ENCODE peak calls at places on chromosome 3, in ten cellular contexts. A is tibial artery; M is cardiac fibroblast; Y is adrenal gland; D is glutamatergic neuron; N is AG09319; C is neural progenitor cell; H is activated CD8-positive, alpha-beta T cell treated with anti-CD3 and anti-CD28 coated beads for 36 hours; P is mesothelial cell of epicardium; L is GM23338. B is an unnamed sample.

GRCh38 chr3:101036213-101036618 is 43.0 kb upstream of the ABI3BP start:
- DNase-seq in Y (peak), C (peak), D (no peak), H (no peak), A (no peak), M (peak), N (peak), P (no peak), L (peak), B (no peak)

GRCh38 chr3:129039271-129040038 is 21.1 kb upstream of the GP9 start:
- DNase-seq in M (no peak), C (no peak), N (no peak), H (no peak), Y (no peak), P (no peak), A (no peak), L (no peak), D (no peak), B (no peak)

GRCh38 chr3:137765310-137766033 is 1.4 kb downstream of the SOX14 start:
- DNase-seq in P (no peak), N (no peak), Y (no peak), H (no peak), D (peak), A (no peak), L (peak), C (peak), M (no peak), B (no peak)

GRCh38 chr3:148735597-148735996 is 37.9 kb downstream of the AGTR1 start:
- DNase-seq in C (no peak), N (no peak), H (no peak), A (no peak), M (peak), P (no peak), D (no peak), Y (no peak), L (no peak), B (no peak)

GRCh38 chr3:10707089-10707983 is 108.7 kb upstream of the SLC6A11 start:
- DNase-seq in N (no peak), D (peak), A (no peak), P (no peak), Y (no peak), C (peak), L (peak), H (no peak), M (no peak), B (no peak)

GRCh38 chr3:16106050-16106449 is 68.4 kb upstream of the GALNT15 start:
- DNase-seq in P (no peak), M (no peak), N (no peak), Y (no peak), L (no peak), H (no peak), C (no peak), D (no peak), A (no peak), B (no peak)

GRCh38 chr3:156781310-156782230 is 44.6 kb upstream of the LEKR1 start:
- DNase-seq in H (no peak), C (no peak), P (no peak), N (no peak), L (no peak), M (peak), D (no peak), Y (no peak), A (no peak), B (no peak)

GRCh38 chr3:148903022-148903442 is 37.9 kb downstream of the CPA3 start:
- DNase-seq in C (no peak), M (peak), N (no peak), A (no peak), Y (no peak), L (no peak), P (no peak), D (no peak), H (no peak), B (no peak)

GRCh38 chr3:15253023-15253697 is 47.1 kb downstream of the CAPN7 start:
- DNase-seq in P (no peak), H (no peak), D (no peak), N (no peak), A (no peak), C (no peak), Y (no peak), L (no peak), M (no peak), B (no peak)

GRCh38 chr3:110881069-110881468 is 190.5 kb upstream of the NECTIN3 start:
- DNase-seq in N (no peak), C (peak), Y (peak), M (peak), D (no peak), H (peak), L (peak), P (no peak), A (no peak), B (no peak)

GRCh38 chr3:36132214-36132613 is 248.1 kb upstream of the STAC start:
- DNase-seq in N (no peak), L (peak), D (no peak), Y (no peak), C (no peak), H (no peak), A (no peak), M (peak), P (no peak), B (no peak)
- TF ChIP-seq CTCF in N (no peak), L (peak), D (peak), Y (no peak), C (peak), H (no peak), A (no peak), M (peak), P (peak), B (no peak)

GRCh38 chr3:116140100-116140689 is 305.1 kb downstream of the LSAMP start:
- DNase-seq in D (no peak), M (peak), P (no peak), A (no peak), C (peak), Y (no peak), L (peak), H (no peak), N (peak), B (no peak)
- TF ChIP-seq CTCF in D (peak), M (peak), P (peak), A (peak), C (peak), Y (peak), L (peak), H (peak), N (peak), B (peak)

GRCh38 chr3:66934041-66934440 is 64.1 kb upstream of the KBTBD8 start:
- DNase-seq in H (no peak), C (no peak), M (no peak), L (no peak), A (no peak), Y (no peak), N (no peak), P (no peak), D (no peak), B (no peak)
- TF ChIP-seq CTCF in H (no peak), C (no peak), M (no peak), L (no peak), A (no peak), Y (no peak), N (no peak), P (no peak), D (no peak), B (no peak)

DNA sequence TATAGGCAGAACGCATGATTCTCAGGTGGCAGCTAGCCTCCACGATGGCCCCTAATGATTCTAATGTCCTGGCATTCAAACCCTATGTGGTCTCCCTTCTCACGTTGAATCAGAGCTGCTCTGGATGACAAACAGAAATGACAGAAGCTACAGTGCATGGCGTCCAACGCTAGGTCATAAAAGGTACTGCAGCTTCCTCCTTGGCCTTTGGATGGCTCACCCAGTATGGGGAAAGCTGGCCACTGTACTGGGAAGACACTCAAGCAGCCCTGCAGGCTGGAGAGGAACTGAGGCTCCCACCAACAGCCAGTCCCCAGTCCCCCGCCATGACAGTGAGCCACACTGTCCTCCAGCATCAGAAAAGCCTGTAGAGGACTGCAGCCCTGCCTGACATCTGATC is 286.3 kb downstream of the FAM43A start:
- DNase-seq in A (no peak), D (no peak), Y (no peak), P (no peak), L (peak), M (no peak), N (no peak), C (no peak), H (no peak), B (no peak)
- TF ChIP-seq CTCF in A (no peak), D (no peak), Y (no peak), P (no peak), L (no peak), M (no peak), N (no peak), C (no peak), H (no peak), B (no peak)

DNA sequence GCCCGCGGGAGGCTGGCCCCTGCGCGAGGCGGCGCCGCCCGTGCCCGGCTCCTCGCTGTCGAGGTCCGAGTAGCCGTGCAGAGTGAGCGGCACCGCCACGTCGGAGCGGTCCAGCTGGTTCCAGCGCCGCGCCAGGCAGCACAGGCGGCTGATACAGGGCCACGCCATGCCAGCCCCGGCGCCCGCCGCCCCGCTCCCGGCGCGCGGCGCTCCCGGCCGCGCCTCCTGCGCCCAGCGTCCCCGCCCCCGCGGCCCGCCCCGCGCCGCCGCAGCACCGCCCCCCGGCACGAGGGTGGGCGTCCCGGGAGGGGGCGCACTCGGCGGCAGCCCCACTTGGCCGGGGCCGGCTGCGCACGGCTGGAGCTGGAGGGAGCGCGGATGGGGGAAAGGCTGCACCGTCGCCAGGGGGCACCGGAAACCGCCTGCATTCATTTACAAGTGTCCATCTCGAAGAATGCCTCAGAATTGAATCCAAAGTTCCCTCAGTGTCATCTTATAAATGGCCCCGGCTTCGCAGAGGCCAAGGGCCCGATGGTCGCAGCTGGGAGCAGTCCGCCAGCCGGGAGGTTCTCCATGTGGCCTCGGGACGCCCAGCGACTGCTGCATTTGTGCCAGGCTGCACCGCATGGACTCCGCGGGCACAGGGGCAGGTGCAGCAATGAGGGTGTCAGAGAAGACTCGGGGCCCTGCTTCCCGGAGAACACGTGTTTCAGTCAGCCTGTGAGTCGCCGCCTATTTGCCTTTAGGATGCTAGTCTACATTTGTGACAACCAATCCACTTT is at the start of gene MAP6D1:
- DNase-seq in M (peak), A (no peak), D (peak), N (peak), C (peak), P (peak), L (peak), H (peak), Y (peak), B (peak)
- TF ChIP-seq CTCF in M (peak), A (no peak), D (peak), N (peak), C (peak), P (no peak), L (peak), H (peak), Y (peak), B (peak)

GRCh38 chr3:122985539-122985938 is 42.0 kb downstream of the SEMA5B start:
- DNase-seq in C (peak), P (no peak), Y (no peak), D (no peak), A (no peak), H (no peak), M (no peak), N (no peak), L (peak), B (no peak)

GRCh38 chr3:122984650-122985049 is 42.9 kb downstream of the SEMA5B start:
- DNase-seq in Y (no peak), M (no peak), N (no peak), L (no peak), A (no peak), H (no peak), P (no peak), C (no peak), D (no peak), B (no peak)

GRCh38 chr3:122984007-122984406 is 43.6 kb downstream of the SEMA5B start:
- DNase-seq in Y (no peak), L (peak), C (peak), N (no peak), M (no peak), H (no peak), A (no peak), D (no peak), P (no peak), B (no peak)

GRCh38 chr3:122978569-122978968 is 49.0 kb downstream of the SEMA5B start:
- DNase-seq in N (no peak), H (no peak), P (no peak), C (no peak), A (no peak), D (no peak), L (no peak), Y (no peak), M (no peak), B (no peak)

GRCh38 chr3:122982202-122983185 is 45.1 kb downstream of the SEMA5B start:
- DNase-seq in N (no peak), M (no peak), P (no peak), Y (no peak), L (peak), A (no peak), C (peak), D (peak), H (no peak), B (no peak)
- TF ChIP-seq CTCF in N (no peak), M (no peak), P (no peak), Y (no peak), L (peak), A (no peak), C (peak), D (no peak), H (no peak), B (no peak)

GRCh38 chr3:140341817-140342403 is 336.0 kb upstream of the TRIM42 start:
- DNase-seq in Y (no peak), H (no peak), D (no peak), N (no peak), P (no peak), C (no peak), A (no peak), L (peak), M (no peak), B (no peak)

GRCh38 chr3:140343211-140343610 is 334.7 kb upstream of the TRIM42 start:
- DNase-seq in N (no peak), C (no peak), Y (no peak), A (no peak), M (no peak), H (no peak), D (no peak), P (no peak), L (no peak), B (no peak)

GRCh38 chr3:140344601-140345000 is 333.3 kb upstream of the TRIM42 start:
- DNase-seq in D (no peak), C (no peak), P (no peak), A (no peak), L (no peak), Y (no peak), N (no peak), M (no peak), H (no peak), B (no peak)

GRCh38 chr3:140342668-140343067 is 335.2 kb upstream of the TRIM42 start:
- DNase-seq in C (no peak), P (no peak), A (no peak), L (no peak), H (no peak), M (no peak), N (no peak), Y (no peak), D (no peak), B (no peak)

GRCh38 chr3:140343709-140344417 is 334.0 kb upstream of the TRIM42 start:
- DNase-seq in D (no peak), C (no peak), H (no peak), L (no peak), A (no peak), Y (no peak), M (no peak), N (no peak), P (no peak), B (no peak)
- TF ChIP-seq CTCF in D (no peak), C (no peak), H (no peak), L (no peak), A (no peak), Y (no peak), M (no peak), N (no peak), P (no peak), B (no peak)